ENCODE peak calls at places on chromosomes 4 and X, in four cellular contexts. T is AG09309, V is psoas muscle, G is choroid plexus epithelial cell. O is an unnamed sample.

GRCh38 chr4:75724867-75725724 is 719 bp downstream of the USO1 start:
- DNase-seq in T (no peak), V (peak; percentile 89), G (peak; percentile 86), O (peak; percentile 89)

GRCh38 chr4:164614999-164615398 is 138.9 kb upstream of the SMIM31 start:
- DNase-seq in T (no peak), G (no peak), V (no peak), O (no peak)

GRCh38 chr4:55321707-55322264 is 24.3 kb upstream of the SRD5A3 start:
- DNase-seq in G (peak; percentile 91), V (no peak), T (peak; percentile 55), O (peak; percentile 85)

GRCh38 chrX:124392794-124393193 is 46.4 kb downstream of the SH2D1A start:
- DNase-seq in T (no peak), V (no peak), G (no peak), O (no peak)

GRCh38 chr4:126604273-126604867 is 1028.4 kb upstream of the INTU start:
- DNase-seq in V (no peak), T (no peak), G (peak; percentile 76), O (peak; percentile 56)

GRCh38 chr4:57426779-57427395 is 316.7 kb upstream of the IGFBP7 start:
- DNase-seq in T (no peak), V (no peak), G (peak; percentile 86), O (peak; percentile 49)

GRCh38 chrX:40406330-40406859 is 174.4 kb upstream of the ATP6AP2 start:
- DNase-seq in T (no peak), V (no peak), G (no peak), O (peak; percentile 7)

GRCh38 chr4:36351082-36351666 is 69.8 kb downstream of the DTHD1 start:
- DNase-seq in G (peak; percentile 53), T (no peak), V (peak; percentile 60), O (peak; percentile 12)

GRCh38 chr4:82678046-82678445 is 116.3 kb upstream of the TMEM150C start:
- DNase-seq in G (peak; percentile 46), T (peak; percentile 32), V (no peak), O (no peak)

GRCh38 chr4:23828779-23829178 is 61.1 kb downstream of the PPARGC1A start:
- DNase-seq in G (no peak), T (no peak), V (no peak), O (no peak)

GRCh38 chrX:77502951-77503525 is 55.8 kb downstream of the FGF16 start:
- DNase-seq in G (no peak), V (no peak), T (no peak), O (no peak)

GRCh38 chrX:132745593-132745992 is 212.8 kb downstream of the HS6ST2 start:
- DNase-seq in T (no peak), V (no peak), G (no peak), O (no peak)

GRCh38 chrX:37800762-37801161 is 20.9 kb downstream of the CYBB start:
- DNase-seq in V (no peak), G (peak; percentile 16), T (no peak), O (no peak)

GRCh38 chr4:790466-790820 is 35.5 kb downstream of the CPLX1 start:
- DNase-seq in V (no peak), G (no peak), T (no peak), O (no peak)

GRCh38 chr4:11487876-11488545 is 59.3 kb upstream of the HS3ST1 start:
- DNase-seq in V (no peak), T (no peak), G (peak; percentile 41), O (peak; percentile 86)

GRCh38 chrX:142149919-142150318 is 55.2 kb downstream of the MAGEC2 start:
- DNase-seq in G (no peak), T (no peak), V (no peak), O (no peak)

GRCh38 chr4:124060261-124060918 is 652.1 kb downstream of the ANKRD50 start:
- DNase-seq in G (peak; percentile 77), V (peak; percentile 59), T (no peak), O (peak; percentile 86)

GRCh38 chr4:139988863-139989765 is 164.9 kb downstream of the MAML3 start:
- DNase-seq in V (no peak), G (peak; percentile 93), T (peak; percentile 69), O (peak; percentile 84)

GRCh38 chr4:138595731-138596465 is 353.7 kb upstream of the SLC7A11 start:
- DNase-seq in G (no peak), V (no peak), T (no peak), O (peak; percentile 27)

GRCh38 chrX:130197464-130197863 is 25.7 kb downstream of the RAB33A start:
- DNase-seq in G (no peak), T (no peak), V (no peak), O (no peak)

GRCh38 chr4:112280657-112281056 is 5.0 kb downstream of the TIFA start:
- DNase-seq in G (no peak), V (no peak), T (no peak), O (no peak)

GRCh38 chr4:16550488-16550980 is 324.3 kb upstream of the TAPT1 start:
- DNase-seq in G (no peak), T (no peak), V (no peak), O (no peak)

GRCh38 chr4:116551798-116552197 is 533.6 kb downstream of the TRAM1L1 start:
- DNase-seq in G (no peak), T (no peak), V (no peak), O (no peak)

GRCh38 chr4:163758032-163758431 is 263.5 kb downstream of the TMA16 start:
- DNase-seq in T (no peak), G (no peak), V (no peak), O (no peak)

GRCh38 chrX:31209005-31209612 is 137.3 kb upstream of the FTHL17 start:
- DNase-seq in V (no peak), T (peak; percentile 48), G (no peak), O (peak; percentile 90)

GRCh38 chr4:163609046-163609445 is 114.6 kb downstream of the TMA16 start:
- DNase-seq in G (no peak), V (no peak), T (no peak), O (no peak)

GRCh38 chr4:112287258-112287873 is 1.7 kb upstream of the TIFA start:
- DNase-seq in G (no peak), T (no peak), V (no peak), O (no peak)

GRCh38 chr4:145019346-145019745 is 78.7 kb downstream of the ANAPC10 start:
- DNase-seq in G (no peak), T (no peak), V (no peak), O (no peak)

GRCh38 chr4:48588230-48588943 is 98.3 kb downstream of the ZAR1 start:
- DNase-seq in V (no peak), T (no peak), G (peak; percentile 11), O (no peak)

GRCh38 chr4:71187399-71188196 is 151.2 kb upstream of the SLC4A4 start:
- DNase-seq in V (peak; percentile 58), G (no peak), T (peak; percentile 11), O (no peak)

GRCh38 chr4:183356173-183356825 is 34.1 kb upstream of the CLDN24 start:
- DNase-seq in V (no peak), G (no peak), T (no peak), O (no peak)

GRCh38 chrX:130173190-130173895 is 1.6 kb downstream of the RAB33A start:
- DNase-seq in T (peak; percentile 73), V (no peak), G (peak; percentile 84), O (peak; percentile 90)

DNA sequence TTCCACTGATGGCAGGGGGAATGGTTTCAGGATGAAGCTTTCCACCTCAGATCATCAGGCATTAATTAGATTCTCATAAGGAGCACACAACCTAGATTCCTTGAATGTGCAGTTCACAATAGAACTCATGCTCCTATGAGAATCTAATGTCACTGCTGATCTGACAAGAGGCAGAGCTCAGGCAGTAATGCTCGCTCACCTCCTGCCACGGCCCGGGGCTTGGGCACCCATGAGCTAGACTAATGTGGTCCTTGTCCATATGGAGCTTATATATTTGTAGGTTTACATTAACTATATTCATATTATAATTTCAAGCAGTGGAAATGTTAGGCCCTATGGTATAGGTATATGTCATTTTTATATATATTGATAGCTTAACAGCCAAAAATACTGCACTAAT is 24.4 kb downstream of the SLC9B2 start:
- DNase-seq in V (no peak), T (no peak), G (no peak), O (no peak)
- TF ChIP-seq CTCF in V (no peak), T (no peak), G (no peak), O (no peak)

GRCh38 chr4:153142700-153143438 is 61.4 kb upstream of the TRIM2 start:
- DNase-seq in T (no peak), V (peak; percentile 71), G (peak; percentile 82), O (peak; percentile 79)
- H3K4me3 ChIP-seq in T (no peak overlapping the region), V (peak overlapping the region; percentile 6), G (no peak overlapping the region), O (no peak overlapping the region)

GRCh38 chr4:85861064-85861767 is 386.3 kb downstream of the ARHGAP24 start:
- DNase-seq in G (peak; percentile 22), V (no peak), T (no peak), O (no peak)
- TF ChIP-seq CTCF in G (no peak), V (no peak), T (no peak), O (no peak)

GRCh38 chrX:18099745-18100144 is 120.9 kb downstream of the BEND2 start:
- DNase-seq in T (no peak), G (no peak), V (no peak), O (no peak)
- H3K4me3 ChIP-seq in T (no peak overlapping the region), G (no peak overlapping the region), V (no peak overlapping the region), O (no peak overlapping the region)

GRCh38 chr4:77635246-77635645 is 29.6 kb downstream of the CXCL13 start:
- DNase-seq in G (no peak), T (no peak), V (no peak), O (no peak)

GRCh38 chr4:77631276-77631675 is 25.7 kb downstream of the CXCL13 start:
- DNase-seq in V (no peak), G (no peak), T (no peak), O (no peak)

GRCh38 chr4:77634132-77634785 is 28.6 kb downstream of the CXCL13 start:
- DNase-seq in G (no peak), V (no peak), T (no peak), O (no peak)

GRCh38 chr4:77625485-77625884 is 19.9 kb downstream of the CXCL13 start:
- DNase-seq in T (no peak), V (no peak), G (no peak), O (no peak)

GRCh38 chr4:77629885-77630284 is 24.3 kb downstream of the CXCL13 start:
- DNase-seq in G (no peak), T (no peak), V (no peak), O (no peak)
- TF ChIP-seq CTCF in G (no peak), T (no peak), V (no peak), O (no peak)

GRCh38 chr4:26590639-26591038 is 6.8 kb downstream of the TBC1D19 start:
- DNase-seq in G (peak; percentile 67), V (no peak), T (no peak), O (no peak)
- H3K4me3 ChIP-seq in G (no peak overlapping the region), V (no peak overlapping the region), T (no peak overlapping the region), O (no peak overlapping the region)